ENCODE peak calls at places on chromosome 21, in six cellular contexts. V is aorta; D is CD8-positive, alpha-beta memory T cell; P is thyroid gland; L is Peyer's patch; B is CD4-positive, alpha-beta memory T cell. S is an unnamed sample. For H3K4me1, the result is how much of the 10 kb centered on the place peaks cover.

GRCh38 chr21:41328660-41329300 is 12.2 kb downstream of the FAM3B start:
- DNase-seq in V (no peak), B (no peak), D (no peak), P (no peak), L (no peak), S (no peak)

GRCh38 chr21:45076245-45076661 is 1.9 kb downstream of the ADARB1 start:
- DNase-seq in L (no peak), D (no peak), V (peak), B (peak), P (no peak), S (peak)

GRCh38 chr21:27422435-27422834 is 455.5 kb upstream of the ADAMTS5 start:
- DNase-seq in P (no peak), V (no peak), D (no peak), L (no peak), B (no peak), S (no peak)

GRCh38 chr21:44846485-44847260 is 26.8 kb downstream of the PTTG1IP start:
- DNase-seq in D (peak), V (peak), P (peak), L (peak), B (peak), S (peak)

GRCh38 chr21:45252448-45252925 is 35.2 kb downstream of the POFUT2 start:
- DNase-seq in B (no peak), L (no peak), V (no peak), P (no peak), D (no peak), S (no peak)

GRCh38 chr21:45135122-45135521 is 60.7 kb downstream of the ADARB1 start:
- DNase-seq in P (no peak), B (no peak), V (no peak), D (no peak), L (no peak), S (no peak)

GRCh38 chr21:37061926-37062591 is 10.8 kb downstream of the PIGP start:
- DNase-seq in V (no peak), L (no peak), P (no peak), B (no peak), D (no peak), S (no peak)

GRCh38 chr21:45865106-45865835 is 116.3 kb upstream of the COL6A1 start:
- DNase-seq in V (peak), D (no peak), P (no peak), B (no peak), L (no peak), S (no peak)

GRCh38 chr21:16086121-16086520 is 356.3 kb downstream of the USP25 start:
- DNase-seq in P (no peak), L (no peak), D (no peak), V (no peak), B (no peak), S (no peak)

GRCh38 chr21:29215709-29216108 is 83.0 kb upstream of the BACH1 start:
- DNase-seq in P (no peak), D (no peak), L (no peak), V (no peak), B (no peak), S (no peak)

GRCh38 chr21:17818158-17819113 is 720 bp downstream of the C21orf91 start:
- DNase-seq in P (peak), V (peak), D (peak), B (peak), L (peak), S (peak)

GRCh38 chr21:17921579-17922530 is 102.7 kb upstream of the C21orf91 start:
- DNase-seq in L (no peak), D (no peak), P (no peak), V (no peak), B (no peak), S (no peak)

GRCh38 chr21:33975548-33976081 is 60.0 kb upstream of the ATP5PO start:
- DNase-seq in P (no peak), L (no peak), D (peak), V (no peak), B (peak), S (no peak)

GRCh38 chr21:46193829-46194373 is 9.6 kb upstream of the SPATC1L start:
- DNase-seq in D (no peak), V (peak), P (no peak), L (peak), B (no peak), S (peak)

GRCh38 chr21:18467715-18468114 is 64.1 kb upstream of the TMPRSS15 start:
- DNase-seq in V (no peak), P (no peak), B (no peak), D (no peak), L (no peak), S (no peak)

GRCh38 chr21:46038871-46039397 is 57.4 kb downstream of the COL6A1 start:
- DNase-seq in L (no peak), P (peak), D (no peak), B (no peak), V (peak), S (no peak)

GRCh38 chr21:19535356-19535755 is 1131.8 kb upstream of the TMPRSS15 start:
- DNase-seq in D (no peak), P (no peak), V (no peak), B (no peak), L (no peak), S (no peak)

GRCh38 chr21:46527801-46528200 is 69.1 kb downstream of the DIP2A start:
- DNase-seq in D (no peak), P (no peak), B (no peak), V (no peak), L (no peak), S (no peak)

GRCh38 chr21:27694667-27695066 is 727.8 kb upstream of the ADAMTS5 start:
- DNase-seq in B (no peak), L (no peak), D (no peak), V (no peak), P (no peak), S (no peak)

GRCh38 chr21:22925032-22925431 is 1926.8 kb downstream of the NCAM2 start:
- DNase-seq in V (no peak), L (no peak), B (no peak), P (no peak), D (no peak), S (no peak)

GRCh38 chr21:35035116-35035515 is 14.0 kb downstream of the RUNX1 start:
- DNase-seq in L (no peak), P (no peak), V (no peak), D (no peak), B (no peak), S (no peak)
- H3K4me1 ChIP-seq in L (under half), P (under half), V (under half), D (half or more), B (half or more), S (under half)

DNA sequence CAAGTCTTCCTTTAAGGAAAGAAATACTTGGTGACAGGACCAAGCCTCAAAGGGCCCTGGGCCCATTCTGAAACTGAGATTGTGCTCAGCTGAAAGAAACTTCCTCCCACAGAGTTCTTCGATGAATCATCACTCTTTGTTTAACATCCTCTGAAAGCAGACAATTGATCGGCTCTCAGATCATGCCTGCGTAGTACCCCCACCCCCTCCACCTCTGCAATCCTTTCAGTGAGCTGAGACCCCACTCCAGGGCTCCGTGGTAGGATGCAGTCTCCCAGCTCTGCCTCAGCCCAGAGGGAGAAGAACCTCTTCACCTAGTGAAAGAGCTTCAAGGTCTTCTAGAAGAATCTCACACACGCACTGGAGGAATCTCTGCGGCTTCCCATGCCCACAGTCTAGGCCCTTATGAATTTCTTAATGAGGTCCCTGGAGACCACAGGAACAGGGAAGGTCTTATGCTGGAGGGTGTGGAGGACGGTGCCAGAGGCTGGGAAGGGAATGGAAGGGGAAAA is 104.9 kb upstream of the SOD1 start:
- DNase-seq in D (no peak), P (no peak), L (no peak), B (no peak), V (peak), S (no peak)
- H3K4me3 ChIP-seq in D (no peak), P (no peak), L (no peak), B (no peak), V (no peak), S (no peak)

GRCh38 chr21:36008505-36008904 is 51.8 kb downstream of the SETD4 start:
- DNase-seq in V (no peak), P (no peak), B (no peak), D (no peak), L (no peak), S (no peak)
- H3K27ac ChIP-seq in V (no peak), P (no peak), B (no peak), D (no peak), L (no peak), S (no peak)

GRCh38 chr21:38993561-38993960 is 187.8 kb downstream of the ETS2 start:
- DNase-seq in D (no peak), L (no peak), P (peak), V (peak), B (no peak), S (peak)

GRCh38 chr21:38990424-38990794 is 184.7 kb downstream of the ETS2 start:
- DNase-seq in V (no peak), B (no peak), P (no peak), D (no peak), L (no peak), S (peak)

GRCh38 chr21:38995071-38995669 is 188.1 kb downstream of the PSMG1 start:
- DNase-seq in V (no peak), L (no peak), P (no peak), B (no peak), D (no peak), S (no peak)

GRCh38 chr21:38994014-38994413 is 188.3 kb downstream of the ETS2 start:
- DNase-seq in L (no peak), D (no peak), V (no peak), B (no peak), P (no peak), S (no peak)

GRCh38 chr21:38992737-38993136 is 187.0 kb downstream of the ETS2 start:
- DNase-seq in B (no peak), L (no peak), V (no peak), D (no peak), P (no peak), S (no peak)
- H3K4me1 ChIP-seq in B (under half), L (under half), V (under half), D (under half), P (under half), S (half or more)

DNA sequence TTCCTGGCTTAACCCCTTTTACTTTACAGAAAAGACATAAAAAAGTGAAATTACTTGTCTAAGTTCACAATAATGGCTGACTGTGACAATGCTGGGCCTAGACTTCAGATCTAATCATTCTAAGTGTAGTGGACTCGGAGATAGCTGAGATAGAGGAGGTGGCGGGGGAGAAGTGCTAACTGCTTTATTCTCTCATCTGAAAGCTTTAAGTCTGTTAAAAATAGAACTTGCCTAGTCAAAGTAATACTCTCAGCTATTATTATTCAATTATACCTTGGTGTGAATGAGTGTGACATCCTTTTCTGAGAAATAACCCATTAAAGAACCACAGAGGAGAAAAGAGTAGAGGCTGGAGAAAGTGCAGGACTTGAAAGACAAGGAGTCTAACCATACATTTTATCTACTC is 96.1 kb upstream of the OLIG2 start:
- DNase-seq in D (no peak), P (no peak), B (no peak), V (no peak), L (no peak), S (no peak)
- H3K4me3 ChIP-seq in D (no peak), P (no peak), B (no peak), V (no peak), L (no peak), S (no peak)

GRCh38 chr21:43588957-43589356 is 70.3 kb downstream of the HSF2BP start:
- DNase-seq in L (no peak), D (no peak), P (no peak), B (no peak), V (no peak), S (no peak)

GRCh38 chr21:43585924-43586411 is 73.3 kb downstream of the HSF2BP start:
- DNase-seq in D (no peak), P (peak), V (no peak), B (no peak), L (no peak), S (peak)

GRCh38 chr21:43590220-43590619 is 69.1 kb downstream of the HSF2BP start:
- DNase-seq in V (no peak), P (no peak), L (no peak), D (no peak), B (no peak), S (no peak)

GRCh38 chr21:43585514-43585913 is 73.8 kb downstream of the HSF2BP start:
- DNase-seq in V (no peak), P (no peak), L (no peak), D (no peak), B (no peak), S (no peak)
- H3K27ac ChIP-seq in V (peak), P (peak), L (no peak), D (no peak), B (no peak), S (peak)

GRCh38 chr21:26148834-26149354 is 21.7 kb downstream of the APP start:
- DNase-seq in D (no peak), P (peak), V (no peak), L (no peak), B (no peak), S (no peak)
- H3K4me1 ChIP-seq in D (under half), P (half or more), V (under half), L (under half), B (under half), S (under half)

GRCh38 chr21:43021756-43022600 is 47.6 kb downstream of the PKNOX1 start:
- DNase-seq in V (no peak), P (no peak), L (no peak), D (no peak), B (no peak), S (no peak)

GRCh38 chr21:43021191-43021590 is 46.8 kb downstream of the PKNOX1 start:
- DNase-seq in B (no peak), L (no peak), P (peak), D (no peak), V (no peak), S (no peak)

GRCh38 chr21:43018519-43018918 is 44.2 kb downstream of the PKNOX1 start:
- DNase-seq in L (no peak), B (no peak), V (no peak), P (no peak), D (no peak), S (no peak)

GRCh38 chr21:43020771-43021170 is 46.4 kb downstream of the PKNOX1 start:
- DNase-seq in V (no peak), L (no peak), D (no peak), B (no peak), P (peak), S (no peak)

DNA sequence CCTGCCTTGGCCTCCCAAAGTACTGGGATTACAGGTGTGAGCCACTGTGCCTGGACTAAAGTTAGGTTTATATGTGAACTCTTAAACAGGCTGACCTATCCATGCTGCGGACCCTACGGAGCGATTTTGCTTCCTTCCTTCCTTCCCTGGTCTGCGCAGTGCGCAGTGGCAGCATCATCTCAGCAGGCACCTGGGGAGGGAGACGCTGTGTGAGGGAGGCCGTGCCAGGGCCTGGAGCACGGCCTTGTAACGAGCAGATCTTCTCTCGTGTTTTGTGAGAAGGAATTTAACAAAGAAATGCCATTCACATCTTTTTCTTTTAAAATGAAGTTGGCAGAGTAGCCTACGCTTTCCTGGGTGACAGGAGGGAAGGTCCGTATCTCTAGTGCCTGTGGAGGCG is 45.8 kb downstream of the PKNOX1 start:
- DNase-seq in B (no peak), D (no peak), V (no peak), L (no peak), P (no peak), S (no peak)
- H3K4me3 ChIP-seq in B (no peak), D (no peak), V (no peak), L (no peak), P (no peak), S (no peak)

GRCh38 chr21:32727478-32727727 is 410 bp downstream of the SYNJ1 start:
- DNase-seq in L (no peak), V (peak), B (no peak), P (no peak), D (no peak), S (peak)

GRCh38 chr21:32732544-32732943 is 4.7 kb upstream of the SYNJ1 start:
- DNase-seq in L (no peak), P (no peak), D (no peak), B (no peak), V (no peak), S (no peak)

GRCh38 chr21:32726742-32727477 is 903 bp downstream of the SYNJ1 start:
- DNase-seq in P (peak), D (peak), V (no peak), B (peak), L (no peak), S (no peak)

GRCh38 chr21:32727728-32728454 is at the start of gene SYNJ1:
- DNase-seq in V (peak), L (peak), D (peak), B (peak), P (peak), S (peak)

DNA sequence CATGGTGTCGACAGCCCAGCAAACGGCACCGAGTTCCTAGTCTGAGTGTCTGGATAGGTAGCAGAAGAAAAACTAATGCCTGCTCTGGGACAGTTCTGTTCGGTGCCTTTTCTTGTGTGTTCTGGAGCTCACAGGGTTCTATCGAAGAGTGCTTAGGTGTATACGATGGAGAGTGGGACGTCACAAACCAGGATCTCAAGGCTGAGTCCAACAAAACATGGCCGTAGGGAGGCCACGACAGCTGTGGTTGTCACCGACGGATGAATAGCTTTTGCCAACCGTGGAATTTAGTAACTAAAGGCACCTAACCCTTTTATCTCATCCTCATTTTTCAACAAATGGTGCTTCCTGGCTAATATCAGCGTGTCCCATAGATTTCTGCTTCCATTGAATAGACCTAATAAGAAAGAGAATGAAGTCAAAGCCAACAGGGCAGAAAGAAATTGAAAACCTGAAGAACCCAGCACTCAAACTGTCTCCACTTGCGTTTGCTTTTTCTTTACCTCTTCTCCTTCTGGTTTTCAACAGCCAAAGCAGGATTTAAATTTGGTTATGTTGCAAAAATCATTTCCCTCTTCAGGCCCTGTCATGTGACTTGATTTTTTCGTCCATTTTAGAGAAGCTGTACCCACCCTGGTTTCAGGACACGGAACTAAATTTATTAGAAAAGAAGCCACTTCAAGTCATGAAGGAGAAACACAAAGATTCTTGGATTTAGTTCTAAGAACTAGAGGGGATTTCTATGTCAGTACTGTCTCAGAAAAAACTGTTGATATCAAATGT is 833 bp upstream of the SYNJ1 start:
- DNase-seq in P (no peak), L (no peak), B (no peak), V (no peak), D (no peak), S (no peak)
- H3K27ac ChIP-seq in P (peak), L (peak), B (peak), V (peak), D (peak), S (peak)